ENCODE peak calls at places on chromosome 14, in four cellular contexts. Z is activated T-cell treated with anti-CD3 and anti-CD28 coated beads for 1 hour, U is H7, N is left ventricle myocardium inferior. E is an unnamed sample.

GRCh38 chr14:71235865-71236264 is 328.6 kb downstream of the PCNX1 start:
- DNase-seq in Z (no peak), U (peak; percentile 22), N (peak; percentile 42), E (no peak)

GRCh38 chr14:49581209-49581960 is 4.8 kb downstream of the RPS29 start:
- DNase-seq in Z (no peak), U (no peak), N (no peak), E (no peak)

GRCh38 chr14:105876829-105877228 is 350.4 kb downstream of the TMEM121 start:
- DNase-seq in Z (no peak), U (no peak), N (no peak), E (no peak)

GRCh38 chr14:51865953-51866747 is 5.7 kb downstream of the GNG2 start:
- DNase-seq in Z (no peak), U (peak; percentile 24), N (no peak), E (no peak)

GRCh38 chr14:100677152-100677924 is 49.4 kb upstream of the DLK1 start:
- DNase-seq in Z (no peak), U (peak; percentile 83), N (peak; percentile 41), E (no peak)

GRCh38 chr14:53367631-53368030 is 214.5 kb upstream of the DDHD1 start:
- DNase-seq in Z (no peak), U (no peak), N (no peak), E (no peak)

GRCh38 chr14:34732802-34733201 is 18.4 kb upstream of the CFL2 start:
- DNase-seq in Z (no peak), U (no peak), N (no peak), E (no peak)

GRCh38 chr14:85296466-85297210 is 233.3 kb upstream of the FLRT2 start:
- DNase-seq in Z (no peak), U (no peak), N (no peak), E (no peak)

GRCh38 chr14:30994681-30995620 is 30.5 kb upstream of the AP4S1 start:
- DNase-seq in Z (no peak), U (no peak), N (no peak), E (no peak)

GRCh38 chr14:69043007-69043444 is 63.9 kb upstream of the ACTN1 start:
- DNase-seq in Z (no peak), U (peak; percentile 56), N (peak; percentile 39), E (no peak)

GRCh38 chr14:41498959-41499358 is 107.7 kb upstream of the LRFN5 start:
- DNase-seq in Z (no peak), U (no peak), N (no peak), E (no peak)

GRCh38 chr14:75119056-75119455 is 7.8 kb downstream of the NEK9 start:
- DNase-seq in Z (no peak), U (no peak), N (no peak), E (no peak)

GRCh38 chr14:99581371-99581770 is 22.6 kb downstream of the CCDC85C start:
- DNase-seq in Z (no peak), U (peak; percentile 83), N (no peak), E (no peak)

GRCh38 chr14:101055776-101056374 is 152.4 kb upstream of the RTL1 start:
- DNase-seq in Z (no peak), U (no peak), N (no peak), E (no peak)

GRCh38 chr14:97723834-97724770 is 926.9 kb downstream of the VRK1 start:
- DNase-seq in Z (no peak), U (no peak), N (no peak), E (no peak)

GRCh38 chr14:96698846-96699543 is 98.2 kb upstream of the VRK1 start:
- DNase-seq in Z (peak; percentile 6), U (no peak), N (no peak), E (no peak)

GRCh38 chr14:104100171-104101085 is 14.9 kb downstream of the ASPG start:
- DNase-seq in Z (no peak), U (no peak), N (peak; percentile 8), E (no peak)

GRCh38 chr14:92490239-92490959 is 23.2 kb upstream of the RIN3 start:
- DNase-seq in Z (no peak), U (no peak), N (no peak), E (no peak)

GRCh38 chr14:42523656-42524055 is 917.0 kb downstream of the LRFN5 start:
- DNase-seq in Z (no peak), U (no peak), N (no peak), E (no peak)

GRCh38 chr14:77319416-77319815 is 1.3 kb downstream of the POMT2 start:
- DNase-seq in Z (no peak), U (no peak), N (no peak), E (no peak)

GRCh38 chr14:44657688-44658388 is 150.8 kb upstream of the FSCB start:
- DNase-seq in Z (no peak), U (peak; percentile 16), N (no peak), E (no peak)

E was measured in T follicular helper cell.